ENCODE peak calls at places on chromosomes 7 and 10, in seven cellular contexts. One of them, this sample, is unnamed.

GRCh38 chr10:118522791-118523498 is 72.5 kb downstream of the PRLHR start:
- DNase-seq in HuH-7: no peak
- DNase-seq in stimulated activated CD4-positive, alpha-beta T cell treated with anti-CD3 and anti-CD28 coated beads, Interleukin-15, amount 100 ng/mL, for 24 hours: no peak
- DNase-seq in astrocyte of the hippocampus: peak
- DNase-seq in NB4: peak
- DNase-seq in NCI-H2081: no peak
- DNase-seq in activated CD8-positive, alpha-beta memory T cell treated with anti-CD3 and anti-CD28 coated beads, Interleukin-2, amount 10 ng/mL, durations not matched to agents 7 days and 5 days: no peak
- DNase-seq in this sample: no peak

GRCh38 chr10:86312701-86313270 is 53.8 kb downstream of the GRID1 start:
- DNase-seq in HuH-7: no peak
- DNase-seq in NB4: no peak
- DNase-seq in stimulated activated CD4-positive, alpha-beta T cell treated with anti-CD3 and anti-CD28 coated beads, Interleukin-15, amount 100 ng/mL, for 24 hours: no peak
- DNase-seq in activated CD8-positive, alpha-beta memory T cell treated with anti-CD3 and anti-CD28 coated beads, Interleukin-2, amount 10 ng/mL, durations not matched to agents 7 days and 5 days: no peak
- DNase-seq in astrocyte of the hippocampus: no peak
- DNase-seq in NCI-H2081: no peak
- DNase-seq in this sample: no peak

GRCh38 chr7:66700633-66701131 is 39.9 kb upstream of the RABGEF1 start:
- DNase-seq in NB4: no peak
- DNase-seq in stimulated activated CD4-positive, alpha-beta T cell treated with anti-CD3 and anti-CD28 coated beads, Interleukin-15, amount 100 ng/mL, for 24 hours: no peak
- DNase-seq in HuH-7: no peak
- DNase-seq in NCI-H2081: no peak
- DNase-seq in activated CD8-positive, alpha-beta memory T cell treated with anti-CD3 and anti-CD28 coated beads, Interleukin-2, amount 10 ng/mL, durations not matched to agents 7 days and 5 days: no peak
- DNase-seq in astrocyte of the hippocampus: peak
- DNase-seq in this sample: no peak

GRCh38 chr7:37901236-37901827 is 15.3 kb downstream of the SFRP4 start:
- DNase-seq in activated CD8-positive, alpha-beta memory T cell treated with anti-CD3 and anti-CD28 coated beads, Interleukin-2, amount 10 ng/mL, durations not matched to agents 7 days and 5 days: no peak
- DNase-seq in astrocyte of the hippocampus: peak
- DNase-seq in NB4: peak
- DNase-seq in stimulated activated CD4-positive, alpha-beta T cell treated with anti-CD3 and anti-CD28 coated beads, Interleukin-15, amount 100 ng/mL, for 24 hours: no peak
- DNase-seq in NCI-H2081: peak
- DNase-seq in HuH-7: no peak
- DNase-seq in this sample: no peak

GRCh38 chr7:114830952-114831351 is 90.9 kb upstream of the MDFIC start:
- DNase-seq in HuH-7: no peak
- DNase-seq in NCI-H2081: no peak
- DNase-seq in NB4: no peak
- DNase-seq in astrocyte of the hippocampus: no peak
- DNase-seq in stimulated activated CD4-positive, alpha-beta T cell treated with anti-CD3 and anti-CD28 coated beads, Interleukin-15, amount 100 ng/mL, for 24 hours: no peak
- DNase-seq in activated CD8-positive, alpha-beta memory T cell treated with anti-CD3 and anti-CD28 coated beads, Interleukin-2, amount 10 ng/mL, durations not matched to agents 7 days and 5 days: no peak
- DNase-seq in this sample: no peak

GRCh38 chr7:149489391-149490024 is 8.1 kb downstream of the ZNF746 start:
- DNase-seq in stimulated activated CD4-positive, alpha-beta T cell treated with anti-CD3 and anti-CD28 coated beads, Interleukin-15, amount 100 ng/mL, for 24 hours: no peak
- DNase-seq in astrocyte of the hippocampus: no peak
- DNase-seq in NB4: no peak
- DNase-seq in HuH-7: no peak
- DNase-seq in NCI-H2081: no peak
- DNase-seq in activated CD8-positive, alpha-beta memory T cell treated with anti-CD3 and anti-CD28 coated beads, Interleukin-2, amount 10 ng/mL, durations not matched to agents 7 days and 5 days: no peak
- DNase-seq in this sample: no peak

GRCh38 chr7:25803117-25803887 is 348.7 kb upstream of the NFE2L3 start:
- DNase-seq in activated CD8-positive, alpha-beta memory T cell treated with anti-CD3 and anti-CD28 coated beads, Interleukin-2, amount 10 ng/mL, durations not matched to agents 7 days and 5 days: no peak
- DNase-seq in NB4: no peak
- DNase-seq in stimulated activated CD4-positive, alpha-beta T cell treated with anti-CD3 and anti-CD28 coated beads, Interleukin-15, amount 100 ng/mL, for 24 hours: no peak
- DNase-seq in astrocyte of the hippocampus: no peak
- DNase-seq in HuH-7: no peak
- DNase-seq in NCI-H2081: no peak
- DNase-seq in this sample: no peak

GRCh38 chr7:2878306-2878705 is 34.2 kb upstream of the GNA12 start:
- DNase-seq in HuH-7: no peak
- DNase-seq in activated CD8-positive, alpha-beta memory T cell treated with anti-CD3 and anti-CD28 coated beads, Interleukin-2, amount 10 ng/mL, durations not matched to agents 7 days and 5 days: no peak
- DNase-seq in NCI-H2081: no peak
- DNase-seq in astrocyte of the hippocampus: no peak
- DNase-seq in NB4: no peak
- DNase-seq in stimulated activated CD4-positive, alpha-beta T cell treated with anti-CD3 and anti-CD28 coated beads, Interleukin-15, amount 100 ng/mL, for 24 hours: no peak
- DNase-seq in this sample: no peak

GRCh38 chr10:62662471-62662870 is 142.0 kb upstream of the ADO start:
- DNase-seq in activated CD8-positive, alpha-beta memory T cell treated with anti-CD3 and anti-CD28 coated beads, Interleukin-2, amount 10 ng/mL, durations not matched to agents 7 days and 5 days: no peak
- DNase-seq in stimulated activated CD4-positive, alpha-beta T cell treated with anti-CD3 and anti-CD28 coated beads, Interleukin-15, amount 100 ng/mL, for 24 hours: no peak
- DNase-seq in NCI-H2081: no peak
- DNase-seq in HuH-7: no peak
- DNase-seq in astrocyte of the hippocampus: no peak
- DNase-seq in NB4: no peak
- DNase-seq in this sample: no peak

GRCh38 chr7:147509859-147510542 is 1080.6 kb upstream of the C7orf33 start:
- DNase-seq in stimulated activated CD4-positive, alpha-beta T cell treated with anti-CD3 and anti-CD28 coated beads, Interleukin-15, amount 100 ng/mL, for 24 hours: no peak
- DNase-seq in activated CD8-positive, alpha-beta memory T cell treated with anti-CD3 and anti-CD28 coated beads, Interleukin-2, amount 10 ng/mL, durations not matched to agents 7 days and 5 days: no peak
- DNase-seq in NCI-H2081: no peak
- DNase-seq in HuH-7: no peak
- DNase-seq in NB4: no peak
- DNase-seq in astrocyte of the hippocampus: peak
- DNase-seq in this sample: no peak

GRCh38 chr7:3683886-3684539 is 383.0 kb downstream of the SDK1 start:
- DNase-seq in stimulated activated CD4-positive, alpha-beta T cell treated with anti-CD3 and anti-CD28 coated beads, Interleukin-15, amount 100 ng/mL, for 24 hours: no peak
- DNase-seq in NCI-H2081: no peak
- DNase-seq in astrocyte of the hippocampus: no peak
- DNase-seq in activated CD8-positive, alpha-beta memory T cell treated with anti-CD3 and anti-CD28 coated beads, Interleukin-2, amount 10 ng/mL, durations not matched to agents 7 days and 5 days: no peak
- DNase-seq in HuH-7: no peak
- DNase-seq in NB4: no peak
- DNase-seq in this sample: no peak

GRCh38 chr7:75945297-75946168 is 30.6 kb downstream of the POR start:
- DNase-seq in NB4: peak
- DNase-seq in NCI-H2081: no peak
- DNase-seq in HuH-7: peak
- DNase-seq in activated CD8-positive, alpha-beta memory T cell treated with anti-CD3 and anti-CD28 coated beads, Interleukin-2, amount 10 ng/mL, durations not matched to agents 7 days and 5 days: no peak
- DNase-seq in astrocyte of the hippocampus: no peak
- DNase-seq in stimulated activated CD4-positive, alpha-beta T cell treated with anti-CD3 and anti-CD28 coated beads, Interleukin-15, amount 100 ng/mL, for 24 hours: no peak
- DNase-seq in this sample: no peak

GRCh38 chr10:129605986-129606518 is 139.0 kb downstream of the MGMT start:
- DNase-seq in NCI-H2081: no peak
- DNase-seq in stimulated activated CD4-positive, alpha-beta T cell treated with anti-CD3 and anti-CD28 coated beads, Interleukin-15, amount 100 ng/mL, for 24 hours: no peak
- DNase-seq in HuH-7: no peak
- DNase-seq in astrocyte of the hippocampus: peak
- DNase-seq in NB4: no peak
- DNase-seq in activated CD8-positive, alpha-beta memory T cell treated with anti-CD3 and anti-CD28 coated beads, Interleukin-2, amount 10 ng/mL, durations not matched to agents 7 days and 5 days: no peak
- DNase-seq in this sample: no peak

GRCh38 chr10:44946201-44946600 is 13.4 kb upstream of the RASSF4 start:
- DNase-seq in stimulated activated CD4-positive, alpha-beta T cell treated with anti-CD3 and anti-CD28 coated beads, Interleukin-15, amount 100 ng/mL, for 24 hours: no peak
- DNase-seq in NB4: peak
- DNase-seq in astrocyte of the hippocampus: no peak
- DNase-seq in NCI-H2081: no peak
- DNase-seq in HuH-7: no peak
- DNase-seq in activated CD8-positive, alpha-beta memory T cell treated with anti-CD3 and anti-CD28 coated beads, Interleukin-2, amount 10 ng/mL, durations not matched to agents 7 days and 5 days: peak
- DNase-seq in this sample: no peak

GRCh38 chr7:90755041-90755440 is 158.9 kb downstream of the CDK14 start:
- DNase-seq in astrocyte of the hippocampus: no peak
- DNase-seq in NB4: no peak
- DNase-seq in HuH-7: no peak
- DNase-seq in stimulated activated CD4-positive, alpha-beta T cell treated with anti-CD3 and anti-CD28 coated beads, Interleukin-15, amount 100 ng/mL, for 24 hours: no peak
- DNase-seq in activated CD8-positive, alpha-beta memory T cell treated with anti-CD3 and anti-CD28 coated beads, Interleukin-2, amount 10 ng/mL, durations not matched to agents 7 days and 5 days: no peak
- DNase-seq in NCI-H2081: no peak
- DNase-seq in this sample: no peak

GRCh38 chr10:82358486-82359097 is 483.6 kb downstream of the NRG3 start:
- DNase-seq in HuH-7: no peak
- DNase-seq in NB4: peak
- DNase-seq in astrocyte of the hippocampus: no peak
- DNase-seq in stimulated activated CD4-positive, alpha-beta T cell treated with anti-CD3 and anti-CD28 coated beads, Interleukin-15, amount 100 ng/mL, for 24 hours: no peak
- DNase-seq in activated CD8-positive, alpha-beta memory T cell treated with anti-CD3 and anti-CD28 coated beads, Interleukin-2, amount 10 ng/mL, durations not matched to agents 7 days and 5 days: no peak
- DNase-seq in NCI-H2081: no peak
- DNase-seq in this sample: no peak

GRCh38 chr10:4013651-4014085 is 228.7 kb upstream of the KLF6 start:
- DNase-seq in astrocyte of the hippocampus: no peak
- DNase-seq in NB4: peak
- DNase-seq in stimulated activated CD4-positive, alpha-beta T cell treated with anti-CD3 and anti-CD28 coated beads, Interleukin-15, amount 100 ng/mL, for 24 hours: peak
- DNase-seq in NCI-H2081: no peak
- DNase-seq in activated CD8-positive, alpha-beta memory T cell treated with anti-CD3 and anti-CD28 coated beads, Interleukin-2, amount 10 ng/mL, durations not matched to agents 7 days and 5 days: peak
- DNase-seq in HuH-7: no peak
- DNase-seq in this sample: peak

GRCh38 chr7:38929460-38930171 is 20.6 kb upstream of the VPS41 start:
- DNase-seq in activated CD8-positive, alpha-beta memory T cell treated with anti-CD3 and anti-CD28 coated beads, Interleukin-2, amount 10 ng/mL, durations not matched to agents 7 days and 5 days: no peak
- DNase-seq in NB4: peak
- DNase-seq in stimulated activated CD4-positive, alpha-beta T cell treated with anti-CD3 and anti-CD28 coated beads, Interleukin-15, amount 100 ng/mL, for 24 hours: no peak
- DNase-seq in NCI-H2081: no peak
- DNase-seq in HuH-7: no peak
- DNase-seq in astrocyte of the hippocampus: peak
- DNase-seq in this sample: no peak

GRCh38 chr7:88985309-88985708 is 189.8 kb upstream of the TEX47 start:
- DNase-seq in NCI-H2081: no peak
- DNase-seq in stimulated activated CD4-positive, alpha-beta T cell treated with anti-CD3 and anti-CD28 coated beads, Interleukin-15, amount 100 ng/mL, for 24 hours: no peak
- DNase-seq in NB4: no peak
- DNase-seq in activated CD8-positive, alpha-beta memory T cell treated with anti-CD3 and anti-CD28 coated beads, Interleukin-2, amount 10 ng/mL, durations not matched to agents 7 days and 5 days: no peak
- DNase-seq in HuH-7: no peak
- DNase-seq in astrocyte of the hippocampus: no peak
- DNase-seq in this sample: no peak

GRCh38 chr10:29725133-29725720 is 90.5 kb upstream of the SVIL start:
- DNase-seq in NCI-H2081: no peak
- DNase-seq in activated CD8-positive, alpha-beta memory T cell treated with anti-CD3 and anti-CD28 coated beads, Interleukin-2, amount 10 ng/mL, durations not matched to agents 7 days and 5 days: no peak
- DNase-seq in stimulated activated CD4-positive, alpha-beta T cell treated with anti-CD3 and anti-CD28 coated beads, Interleukin-15, amount 100 ng/mL, for 24 hours: no peak
- DNase-seq in NB4: peak
- DNase-seq in HuH-7: peak
- DNase-seq in astrocyte of the hippocampus: no peak
- DNase-seq in this sample: no peak

GRCh38 chr10:117005454-117006055 is 568 bp upstream of the SHTN1 start:
- DNase-seq in HuH-7: peak
- DNase-seq in NCI-H2081: peak
- DNase-seq in astrocyte of the hippocampus: no peak
- DNase-seq in NB4: no peak
- DNase-seq in activated CD8-positive, alpha-beta memory T cell treated with anti-CD3 and anti-CD28 coated beads, Interleukin-2, amount 10 ng/mL, durations not matched to agents 7 days and 5 days: no peak
- DNase-seq in stimulated activated CD4-positive, alpha-beta T cell treated with anti-CD3 and anti-CD28 coated beads, Interleukin-15, amount 100 ng/mL, for 24 hours: no peak
- DNase-seq in this sample: no peak

GRCh38 chr10:112475565-112476233 is 28.7 kb downstream of the VTI1A start:
- DNase-seq in NCI-H2081: no peak
- DNase-seq in stimulated activated CD4-positive, alpha-beta T cell treated with anti-CD3 and anti-CD28 coated beads, Interleukin-15, amount 100 ng/mL, for 24 hours: no peak
- DNase-seq in astrocyte of the hippocampus: peak
- DNase-seq in NB4: no peak
- DNase-seq in activated CD8-positive, alpha-beta memory T cell treated with anti-CD3 and anti-CD28 coated beads, Interleukin-2, amount 10 ng/mL, durations not matched to agents 7 days and 5 days: no peak
- DNase-seq in HuH-7: no peak
- DNase-seq in this sample: no peak

GRCh38 chr7:152158801-152159587 is 133.5 kb downstream of the GALNT11 start:
- DNase-seq in HuH-7: no peak
- DNase-seq in stimulated activated CD4-positive, alpha-beta T cell treated with anti-CD3 and anti-CD28 coated beads, Interleukin-15, amount 100 ng/mL, for 24 hours: no peak
- DNase-seq in NCI-H2081: no peak
- DNase-seq in activated CD8-positive, alpha-beta memory T cell treated with anti-CD3 and anti-CD28 coated beads, Interleukin-2, amount 10 ng/mL, durations not matched to agents 7 days and 5 days: no peak
- DNase-seq in NB4: peak
- DNase-seq in astrocyte of the hippocampus: no peak
- DNase-seq in this sample: no peak

GRCh38 chr10:3779146-3779707 is 5.8 kb downstream of the KLF6 start:
- DNase-seq in NCI-H2081: no peak
- DNase-seq in astrocyte of the hippocampus: peak
- DNase-seq in stimulated activated CD4-positive, alpha-beta T cell treated with anti-CD3 and anti-CD28 coated beads, Interleukin-15, amount 100 ng/mL, for 24 hours: no peak
- DNase-seq in HuH-7: no peak
- DNase-seq in activated CD8-positive, alpha-beta memory T cell treated with anti-CD3 and anti-CD28 coated beads, Interleukin-2, amount 10 ng/mL, durations not matched to agents 7 days and 5 days: no peak
- DNase-seq in NB4: no peak
- DNase-seq in this sample: no peak

GRCh38 chr10:27599546-27599945 is 95.4 kb downstream of the RAB18 start:
- DNase-seq in stimulated activated CD4-positive, alpha-beta T cell treated with anti-CD3 and anti-CD28 coated beads, Interleukin-15, amount 100 ng/mL, for 24 hours: no peak
- DNase-seq in HuH-7: no peak
- DNase-seq in NB4: no peak
- DNase-seq in activated CD8-positive, alpha-beta memory T cell treated with anti-CD3 and anti-CD28 coated beads, Interleukin-2, amount 10 ng/mL, durations not matched to agents 7 days and 5 days: no peak
- DNase-seq in NCI-H2081: no peak
- DNase-seq in astrocyte of the hippocampus: no peak
- DNase-seq in this sample: no peak

GRCh38 chr10:69455009-69455763 is 3.9 kb downstream of the TSPAN15 start:
- DNase-seq in activated CD8-positive, alpha-beta memory T cell treated with anti-CD3 and anti-CD28 coated beads, Interleukin-2, amount 10 ng/mL, durations not matched to agents 7 days and 5 days: no peak
- DNase-seq in NCI-H2081: no peak
- DNase-seq in HuH-7: no peak
- DNase-seq in NB4: no peak
- DNase-seq in stimulated activated CD4-positive, alpha-beta T cell treated with anti-CD3 and anti-CD28 coated beads, Interleukin-15, amount 100 ng/mL, for 24 hours: no peak
- DNase-seq in astrocyte of the hippocampus: no peak
- DNase-seq in this sample: no peak

GRCh38 chr10:103745264-103746247 is 109.8 kb downstream of the SH3PXD2A start:
- DNase-seq in NCI-H2081: no peak
- DNase-seq in stimulated activated CD4-positive, alpha-beta T cell treated with anti-CD3 and anti-CD28 coated beads, Interleukin-15, amount 100 ng/mL, for 24 hours: peak
- DNase-seq in NB4: peak
- DNase-seq in activated CD8-positive, alpha-beta memory T cell treated with anti-CD3 and anti-CD28 coated beads, Interleukin-2, amount 10 ng/mL, durations not matched to agents 7 days and 5 days: peak
- DNase-seq in HuH-7: no peak
- DNase-seq in astrocyte of the hippocampus: no peak
- DNase-seq in this sample: peak

GRCh38 chr10:130924138-130924819 is 387.2 kb downstream of the TCERG1L start:
- DNase-seq in HuH-7: peak
- DNase-seq in NCI-H2081: no peak
- DNase-seq in stimulated activated CD4-positive, alpha-beta T cell treated with anti-CD3 and anti-CD28 coated beads, Interleukin-15, amount 100 ng/mL, for 24 hours: no peak
- DNase-seq in NB4: peak
- DNase-seq in astrocyte of the hippocampus: no peak
- DNase-seq in activated CD8-positive, alpha-beta memory T cell treated with anti-CD3 and anti-CD28 coated beads, Interleukin-2, amount 10 ng/mL, durations not matched to agents 7 days and 5 days: no peak
- DNase-seq in this sample: no peak

GRCh38 chr10:124074471-124075109 is 18.8 kb downstream of the CHST15 start:
- DNase-seq in NB4: peak
- DNase-seq in stimulated activated CD4-positive, alpha-beta T cell treated with anti-CD3 and anti-CD28 coated beads, Interleukin-15, amount 100 ng/mL, for 24 hours: no peak
- DNase-seq in activated CD8-positive, alpha-beta memory T cell treated with anti-CD3 and anti-CD28 coated beads, Interleukin-2, amount 10 ng/mL, durations not matched to agents 7 days and 5 days: no peak
- DNase-seq in NCI-H2081: no peak
- DNase-seq in HuH-7: no peak
- DNase-seq in astrocyte of the hippocampus: no peak
- DNase-seq in this sample: no peak

GRCh38 chr10:63157845-63158624 is 24.9 kb downstream of the NRBF2 start:
- DNase-seq in activated CD8-positive, alpha-beta memory T cell treated with anti-CD3 and anti-CD28 coated beads, Interleukin-2, amount 10 ng/mL, durations not matched to agents 7 days and 5 days: peak
- DNase-seq in NCI-H2081: peak
- DNase-seq in HuH-7: peak
- DNase-seq in stimulated activated CD4-positive, alpha-beta T cell treated with anti-CD3 and anti-CD28 coated beads, Interleukin-15, amount 100 ng/mL, for 24 hours: peak
- DNase-seq in astrocyte of the hippocampus: peak
- DNase-seq in NB4: peak
- DNase-seq in this sample: peak

GRCh38 chr10:119211625-119212441 is 4.5 kb downstream of the GRK5 start:
- DNase-seq in stimulated activated CD4-positive, alpha-beta T cell treated with anti-CD3 and anti-CD28 coated beads, Interleukin-15, amount 100 ng/mL, for 24 hours: peak
- DNase-seq in NCI-H2081: no peak
- DNase-seq in HuH-7: no peak
- DNase-seq in activated CD8-positive, alpha-beta memory T cell treated with anti-CD3 and anti-CD28 coated beads, Interleukin-2, amount 10 ng/mL, durations not matched to agents 7 days and 5 days: peak
- DNase-seq in NB4: no peak
- DNase-seq in astrocyte of the hippocampus: peak
- DNase-seq in this sample: no peak

GRCh38 chr10:119360181-119360921 is 153.0 kb downstream of the GRK5 start:
- DNase-seq in NCI-H2081: no peak
- DNase-seq in NB4: peak
- DNase-seq in astrocyte of the hippocampus: no peak
- DNase-seq in HuH-7: no peak
- DNase-seq in stimulated activated CD4-positive, alpha-beta T cell treated with anti-CD3 and anti-CD28 coated beads, Interleukin-15, amount 100 ng/mL, for 24 hours: no peak
- DNase-seq in activated CD8-positive, alpha-beta memory T cell treated with anti-CD3 and anti-CD28 coated beads, Interleukin-2, amount 10 ng/mL, durations not matched to agents 7 days and 5 days: no peak
- DNase-seq in this sample: no peak

GRCh38 chr10:4081691-4082111 is 296.7 kb upstream of the KLF6 start:
- DNase-seq in NCI-H2081: no peak
- DNase-seq in NB4: no peak
- DNase-seq in stimulated activated CD4-positive, alpha-beta T cell treated with anti-CD3 and anti-CD28 coated beads, Interleukin-15, amount 100 ng/mL, for 24 hours: no peak
- DNase-seq in astrocyte of the hippocampus: peak
- DNase-seq in HuH-7: no peak
- DNase-seq in activated CD8-positive, alpha-beta memory T cell treated with anti-CD3 and anti-CD28 coated beads, Interleukin-2, amount 10 ng/mL, durations not matched to agents 7 days and 5 days: no peak
- DNase-seq in this sample: no peak

GRCh38 chr7:78530351-78530750 is 731.8 kb downstream of the PHTF2 start:
- DNase-seq in NB4: peak
- DNase-seq in NCI-H2081: peak
- DNase-seq in astrocyte of the hippocampus: peak
- DNase-seq in HuH-7: no peak
- DNase-seq in stimulated activated CD4-positive, alpha-beta T cell treated with anti-CD3 and anti-CD28 coated beads, Interleukin-15, amount 100 ng/mL, for 24 hours: no peak
- DNase-seq in activated CD8-positive, alpha-beta memory T cell treated with anti-CD3 and anti-CD28 coated beads, Interleukin-2, amount 10 ng/mL, durations not matched to agents 7 days and 5 days: no peak
- DNase-seq in this sample: no peak